ENCODE peak calls at places on chromosome 9, in six cellular contexts. B, W, G, T, E and H are unnamed samples. For H3K4me1, the result is how much of the 10 kb centered on the place peaks cover.

GRCh38 chr9:97972753-97973152 is 10.4 kb upstream of the ANP32B start:
- DNase-seq in E (no peak), G (no peak), B (no peak), T (no peak), W (no peak), H (no peak)

GRCh38 chr9:114574438-114574837 is 13.1 kb upstream of the ATP6V1G1 start:
- DNase-seq in E (no peak), G (no peak), T (no peak), B (no peak), W (no peak), H (no peak)

GRCh38 chr9:108235599-108235998 is 620.2 kb downstream of the ACTL7B start:
- DNase-seq in E (no peak), G (no peak), B (no peak), W (no peak), T (no peak), H (no peak)

GRCh38 chr9:87342743-87343142 is 154.9 kb upstream of the DAPK1 start:
- DNase-seq in E (peak), W (no peak), T (peak), G (no peak), B (no peak), H (no peak)

GRCh38 chr9:32344551-32345182 is 39.8 kb upstream of the ACO1 start:
- DNase-seq in T (no peak), G (no peak), W (no peak), E (no peak), B (no peak), H (peak)

GRCh38 chr9:86126998-86127972 is 27.9 kb upstream of the GOLM1 start:
- DNase-seq in G (peak), T (peak), W (peak), E (peak), B (no peak), H (peak)

GRCh38 chr9:101443358-101443757 is 7.8 kb upstream of the ALDOB start:
- DNase-seq in T (peak), B (no peak), G (no peak), E (peak), W (peak), H (no peak)

GRCh38 chr9:137044042-137044441 is 1.9 kb downstream of the NPDC1 start:
- DNase-seq in E (no peak), T (no peak), W (no peak), B (no peak), G (no peak), H (no peak)

GRCh38 chr9:108636023-108636422 is 219.8 kb downstream of the ACTL7B start:
- DNase-seq in G (no peak), T (no peak), E (no peak), B (no peak), W (no peak), H (no peak)

GRCh38 chr9:90331826-90332575 is 310.6 kb downstream of the DIRAS2 start:
- DNase-seq in G (no peak), E (no peak), B (no peak), W (no peak), T (no peak), H (peak)

GRCh38 chr9:99811598-99812383 is 9.9 kb upstream of the NR4A3 start:
- DNase-seq in E (no peak), T (no peak), G (no peak), W (no peak), B (no peak), H (no peak)

GRCh38 chr9:13354733-13355132 is 75.2 kb upstream of the MPDZ start:
- DNase-seq in E (no peak), W (no peak), T (no peak), G (peak), B (no peak), H (no peak)

GRCh38 chr9:96646081-96646991 is 8.8 kb downstream of the PRXL2C start:
- DNase-seq in B (no peak), E (peak), W (no peak), T (no peak), G (no peak), H (no peak)

GRCh38 chr9:6759114-6759977 is 1.6 kb downstream of the KDM4C start:
- DNase-seq in W (peak), G (peak), E (no peak), B (peak), T (peak), H (peak)

GRCh38 chr9:110828148-110828730 is 159.6 kb downstream of the MUSK start:
- DNase-seq in B (no peak), T (no peak), W (no peak), G (no peak), E (no peak), H (no peak)

GRCh38 chr9:99414321-99414720 is 192.2 kb downstream of the SEC61B start:
- DNase-seq in T (no peak), E (no peak), W (no peak), B (no peak), G (no peak), H (no peak)

GRCh38 chr9:16653491-16654407 is 216.7 kb downstream of the BNC2 start:
- DNase-seq in G (no peak), B (no peak), W (no peak), T (peak), E (no peak), H (peak)

GRCh38 chr9:112224401-112225289 is 49.5 kb upstream of the SUSD1 start:
- DNase-seq in B (no peak), T (no peak), G (peak), W (no peak), E (no peak), H (peak)

GRCh38 chr9:15578719-15579118 is 25.9 kb downstream of the CCDC171 start:
- DNase-seq in G (no peak), E (no peak), T (no peak), W (no peak), B (no peak), H (no peak)

GRCh38 chr9:19517202-19517942 is 108.6 kb downstream of the ACER2 start:
- DNase-seq in W (no peak), G (peak), E (no peak), T (no peak), B (peak), H (no peak)

GRCh38 chr9:42388146-42388690 is 204.8 kb downstream of the SPATA31A6 start:
- DNase-seq in W (no peak), E (no peak), B (no peak), T (no peak), G (no peak), H (no peak)

GRCh38 chr9:128644452-128644851 is 12.2 kb downstream of the DYNC2I2 start:
- DNase-seq in E (no peak), W (no peak), B (no peak), T (no peak), G (no peak), H (no peak)

GRCh38 chr9:88691096-88691495 is 156.1 kb downstream of the NXNL2 start:
- DNase-seq in B (no peak), G (no peak), E (no peak), W (no peak), T (no peak), H (no peak)

GRCh38 chr9:21153688-21154608 is 12.3 kb upstream of the IFNW1 start:
- DNase-seq in G (peak), W (no peak), B (peak), T (no peak), E (no peak), H (peak)

GRCh38 chr9:91273853-91274552 is 87.7 kb downstream of the AUH start:
- DNase-seq in B (peak), E (no peak), G (peak), T (no peak), W (no peak), H (peak)

GRCh38 chr9:70120834-70121510 is 77.3 kb downstream of the MAMDC2 start:
- DNase-seq in B (no peak), W (no peak), T (no peak), E (peak), G (peak), H (peak)

GRCh38 chr9:99176527-99177013 is 45.2 kb downstream of the ALG2 start:
- DNase-seq in W (no peak), E (no peak), G (no peak), T (no peak), B (no peak), H (no peak)

GRCh38 chr9:18888241-18888794 is 144.7 kb downstream of the SAXO1 start:
- DNase-seq in T (no peak), B (no peak), G (no peak), W (no peak), E (no peak), H (peak)

GRCh38 chr9:19948021-19948420 is 159.2 kb upstream of the SLC24A2 start:
- DNase-seq in W (no peak), B (no peak), G (no peak), E (no peak), T (no peak), H (no peak)

GRCh38 chr9:19473605-19474004 is 64.8 kb downstream of the ACER2 start:
- DNase-seq in W (no peak), B (no peak), T (no peak), G (no peak), E (no peak), H (no peak)

GRCh38 chr9:98983295-98984268 is 39.9 kb downstream of the COL15A1 start:
- DNase-seq in B (no peak), T (no peak), E (no peak), G (no peak), W (no peak), H (no peak)

GRCh38 chr9:90801507-90802289 is at the start of gene SYK:
- DNase-seq in G (peak), T (peak), E (peak), W (peak), B (peak), H (peak)

GRCh38 chr9:124602204-124602603 is 95.0 kb upstream of the NR5A1 start:
- DNase-seq in E (no peak), B (no peak), W (no peak), G (peak), T (no peak), H (peak)

GRCh38 chr9:87620727-87621322 is 105.1 kb upstream of the CTSL start:
- DNase-seq in G (no peak), T (no peak), E (no peak), B (no peak), W (no peak), H (no peak)

GRCh38 chr9:19471737-19472648 is 63.2 kb downstream of the ACER2 start:
- DNase-seq in T (no peak), G (peak), B (peak), W (peak), E (peak), H (peak)

GRCh38 chr9:135258461-135258860 is 171.0 kb downstream of the OLFM1 start:
- DNase-seq in G (no peak), E (no peak), B (no peak), T (no peak), W (no peak), H (no peak)

GRCh38 chr9:131503626-131504465 is 1.1 kb downstream of the POMT1 start:
- DNase-seq in G (peak), T (no peak), E (no peak), W (no peak), B (no peak), H (peak)

GRCh38 chr9:34513567-34514214 is 9.1 kb downstream of the ENHO start:
- DNase-seq in E (no peak), B (peak), W (peak), T (peak), G (peak), H (no peak)

GRCh38 chr9:21933865-21934264 is 60.3 kb downstream of the CDKN2A start:
- DNase-seq in E (no peak), T (no peak), G (peak), B (no peak), W (no peak), H (peak)

GRCh38 chr9:123406691-123407536 is 50.9 kb downstream of the CRB2 start:
- DNase-seq in B (no peak), W (no peak), G (no peak), T (no peak), E (no peak), H (no peak)

GRCh38 chr9:122016789-122017188 is 76.3 kb downstream of the TTLL11 start:
- DNase-seq in G (no peak), W (no peak), E (no peak), B (peak), T (no peak), H (no peak)
- TF ChIP-seq CTCF in G (peak), W (no peak), E (peak), B (peak), T (peak), H (peak)

DNA sequence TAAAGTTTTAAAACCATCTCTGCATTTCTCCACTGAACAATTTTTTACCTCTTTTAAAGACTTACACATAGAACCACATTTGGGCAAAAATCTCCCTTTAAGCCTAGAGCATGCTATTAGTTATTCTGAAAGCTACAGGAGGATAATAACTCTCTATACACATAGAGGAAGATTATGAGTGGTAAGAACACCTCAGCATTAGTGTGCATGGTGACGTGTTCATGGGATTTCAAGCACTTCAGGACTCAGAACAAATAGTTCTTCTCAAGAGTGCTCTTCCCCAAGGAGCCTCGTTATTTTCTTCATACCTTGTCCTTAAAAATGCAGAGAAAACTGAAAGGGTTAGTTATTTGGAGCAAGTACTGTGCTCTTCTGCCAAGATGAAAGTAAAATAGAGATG is 256.9 kb upstream of the TUSC1 start:
- DNase-seq in W (no peak), B (no peak), E (no peak), T (no peak), G (peak), H (peak)
- H3K27ac ChIP-seq in W (no peak), B (no peak), E (no peak), T (no peak), G (no peak), H (no peak)

DNA sequence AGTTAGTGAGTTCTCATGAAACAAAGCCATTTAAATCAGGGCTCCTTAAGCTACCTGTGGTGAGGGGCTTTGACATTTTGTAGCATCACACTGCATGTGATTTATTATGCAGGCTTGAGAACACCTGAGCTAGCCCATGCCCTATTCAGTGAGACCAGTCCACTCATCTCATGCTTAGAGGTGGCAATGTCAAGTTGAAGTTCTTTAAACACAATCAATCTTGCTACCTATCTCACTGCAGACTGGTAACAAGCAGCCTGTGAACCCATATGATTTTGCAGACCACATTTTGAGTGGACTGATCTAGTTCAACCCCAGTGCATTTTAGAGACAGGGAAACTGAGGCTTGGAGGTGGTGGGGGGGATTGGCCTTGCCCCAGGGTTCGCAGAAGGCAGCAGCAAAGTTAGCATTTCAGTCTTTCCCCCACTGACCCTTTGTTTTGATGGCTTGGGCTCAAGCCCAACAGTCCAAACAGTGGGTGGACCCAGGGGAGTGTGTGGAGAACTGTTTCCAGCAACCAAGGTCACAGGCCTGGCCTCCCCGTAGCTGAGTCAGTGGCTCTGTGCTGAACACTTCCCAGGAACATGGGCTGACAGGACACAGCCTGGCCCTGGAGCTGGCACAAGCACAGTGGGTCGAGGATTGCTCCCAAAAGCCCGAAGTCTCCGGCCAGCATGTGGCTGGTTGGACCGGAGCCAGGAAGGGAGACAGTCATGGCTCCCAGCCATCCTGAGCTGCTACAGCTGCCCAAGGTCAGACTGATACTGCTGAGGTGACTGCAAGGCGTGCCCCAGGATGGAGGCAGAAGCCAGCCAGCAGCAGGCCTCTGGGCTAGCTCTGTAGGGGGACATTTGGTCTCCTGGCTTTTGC is 95.3 kb downstream of the RGS3 start:
- DNase-seq in B (no peak), W (peak), T (peak), G (no peak), E (peak), H (no peak)
- H3K4me1 ChIP-seq in B (under half), W (under half), T (under half), G (under half), E (under half), H (under half)

DNA sequence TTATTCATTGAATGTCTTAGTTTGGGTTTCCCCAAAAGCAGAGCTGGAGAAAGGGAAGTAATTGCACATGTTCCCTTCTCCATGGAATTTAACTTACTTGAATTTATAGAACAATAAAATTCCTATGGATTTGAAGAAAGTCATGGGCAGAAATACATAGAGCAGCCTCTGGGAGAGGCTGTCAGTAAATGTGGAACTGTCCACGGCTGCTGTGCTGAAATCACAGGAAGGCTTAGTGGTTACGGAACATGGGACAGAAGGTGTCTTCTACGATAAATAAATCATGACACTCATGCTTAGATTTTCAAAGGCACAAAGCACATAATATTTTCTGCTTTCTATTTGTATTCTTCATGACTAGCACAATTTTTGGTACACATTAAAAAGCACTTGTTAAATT is 440.6 kb upstream of the IZUMO3 start:
- DNase-seq in G (no peak), W (no peak), B (no peak), E (no peak), T (no peak), H (no peak)
- TF ChIP-seq CTCF in G (no peak), W (no peak), B (no peak), E (no peak), T (no peak), H (no peak)

GRCh38 chr9:78680196-78680595 is 383.3 kb downstream of the PSAT1 start:
- DNase-seq in W (no peak), G (no peak), E (no peak), T (no peak), B (no peak), H (no peak)

GRCh38 chr9:78682206-78682605 is 385.3 kb downstream of the PSAT1 start:
- DNase-seq in T (no peak), B (no peak), G (no peak), E (no peak), W (no peak), H (no peak)

DNA sequence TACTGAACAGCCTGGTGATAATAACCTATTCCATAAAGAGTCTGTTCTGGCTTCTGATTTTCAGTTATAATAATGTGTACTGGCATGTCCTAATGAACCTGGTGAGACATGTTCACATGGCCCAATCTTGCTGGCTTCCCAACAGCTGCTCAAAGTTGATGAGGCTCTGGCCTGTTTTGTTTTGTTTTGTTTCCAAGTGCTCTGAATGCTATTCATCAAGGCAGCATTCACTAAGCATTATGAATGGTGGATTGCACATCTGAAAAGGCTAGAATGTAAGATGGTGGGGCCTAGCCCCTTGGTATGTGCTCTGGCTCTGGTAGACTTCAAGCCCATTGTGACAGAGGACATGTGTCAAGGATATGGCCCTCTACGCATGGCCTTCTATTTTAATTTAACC is 388.5 kb downstream of the PSAT1 start:
- DNase-seq in E (no peak), W (no peak), T (no peak), G (no peak), B (no peak), H (peak)
- H3K27ac ChIP-seq in E (no peak), W (no peak), T (no peak), G (no peak), B (no peak), H (no peak)

DNA sequence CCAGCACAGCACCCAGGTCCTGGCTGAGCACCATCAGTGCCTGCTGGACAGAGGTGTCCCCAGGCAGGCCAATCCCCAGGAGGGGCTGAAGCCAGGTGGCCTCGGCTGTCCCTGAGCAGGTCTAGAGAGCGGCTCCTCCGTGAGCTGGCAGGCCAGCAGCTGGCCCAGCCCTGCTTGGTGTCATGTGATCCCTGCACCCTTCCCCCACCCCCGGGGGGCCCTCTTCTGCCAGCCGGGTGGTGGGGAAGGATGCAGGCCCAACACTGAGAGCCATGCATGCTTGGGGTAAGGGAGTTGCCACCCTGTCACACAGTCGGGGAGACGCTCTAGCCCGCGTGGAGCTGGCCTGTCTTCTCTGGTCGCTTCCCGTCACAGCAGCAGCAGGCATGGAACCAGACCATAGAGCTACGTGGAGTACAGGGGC is 7.1 kb downstream of the RALGDS start:
- DNase-seq in B (no peak), W (no peak), T (peak), G (no peak), E (peak), H (no peak)
- H3K4me1 ChIP-seq in B (under half), W (half or more), T (under half), G (under half), E (half or more), H (under half)

DNA sequence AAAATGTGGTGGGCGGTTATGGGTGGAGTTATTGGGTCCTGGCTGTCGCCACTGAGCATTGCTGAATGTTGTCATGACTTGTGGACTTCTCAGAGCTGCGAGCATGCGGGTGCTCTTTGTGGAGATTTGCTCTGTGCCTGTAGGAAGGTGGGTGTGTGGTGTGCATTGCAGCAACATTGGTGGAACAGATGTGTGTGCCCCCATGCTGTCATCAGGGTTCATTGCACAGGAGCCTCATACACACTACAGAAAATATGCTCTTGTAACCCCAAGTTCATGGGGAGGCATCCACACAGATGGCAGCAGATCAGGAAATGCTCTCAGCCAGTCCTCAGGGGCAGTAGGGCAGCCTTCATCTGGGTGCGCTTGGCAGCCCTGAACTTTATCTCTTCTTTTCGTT is 55.9 kb upstream of the PHF2 start:
- DNase-seq in E (no peak), T (no peak), B (peak), W (no peak), G (no peak), H (no peak)
- TF ChIP-seq CTCF in E (no peak), T (no peak), B (peak), W (no peak), G (no peak), H (no peak)